ENCODE peak calls at places on chromosomes 12 and 14, in eight cellular contexts. One of them, this sample, is unnamed.

GRCh38 chr12:24546084-24546483 is 402.8 kb downstream of the BCAT1 start:
- DNase-seq in choroid plexus epithelial cell: no peak
- DNase-seq in GM23248: no peak
- DNase-seq in CD8-positive, alpha-beta memory T cell: no peak
- DNase-seq in suprapubic skin: no peak
- DNase-seq in adipocyte: no peak
- DNase-seq in aorta: no peak
- DNase-seq in IMR-90: no peak
- DNase-seq in this sample: no peak

GRCh38 chr12:57755454-57756372 is 810 bp downstream of the MARCHF9 start:
- DNase-seq in CD8-positive, alpha-beta memory T cell: peak
- DNase-seq in choroid plexus epithelial cell: no peak
- DNase-seq in suprapubic skin: peak
- DNase-seq in aorta: no peak
- DNase-seq in GM23248: peak
- DNase-seq in adipocyte: peak
- DNase-seq in IMR-90: no peak
- DNase-seq in this sample: peak

GRCh38 chr14:24978862-24979724 is 70.9 kb downstream of the STXBP6 start:
- DNase-seq in CD8-positive, alpha-beta memory T cell: no peak
- DNase-seq in IMR-90: peak
- DNase-seq in choroid plexus epithelial cell: no peak
- DNase-seq in aorta: no peak
- DNase-seq in suprapubic skin: no peak
- DNase-seq in adipocyte: no peak
- DNase-seq in GM23248: no peak
- DNase-seq in this sample: no peak

GRCh38 chr14:77761205-77761931 is 412 bp upstream of the SNW1 start:
- DNase-seq in CD8-positive, alpha-beta memory T cell: no peak
- DNase-seq in choroid plexus epithelial cell: peak
- DNase-seq in IMR-90: peak
- DNase-seq in aorta: peak
- DNase-seq in GM23248: peak
- DNase-seq in suprapubic skin: no peak
- DNase-seq in adipocyte: peak
- DNase-seq in this sample: peak

GRCh38 chr12:55717397-55718007 is 1.7 kb downstream of the BLOC1S1 start:
- DNase-seq in suprapubic skin: no peak
- DNase-seq in GM23248: peak
- DNase-seq in aorta: peak
- DNase-seq in CD8-positive, alpha-beta memory T cell: no peak
- DNase-seq in adipocyte: no peak
- DNase-seq in choroid plexus epithelial cell: peak
- DNase-seq in IMR-90: peak
- DNase-seq in this sample: peak

GRCh38 chr12:3418609-3419469 is 72.2 kb upstream of the PRMT8 start:
- DNase-seq in GM23248: no peak
- DNase-seq in CD8-positive, alpha-beta memory T cell: no peak
- DNase-seq in adipocyte: no peak
- DNase-seq in IMR-90: no peak
- DNase-seq in aorta: no peak
- DNase-seq in suprapubic skin: no peak
- DNase-seq in choroid plexus epithelial cell: no peak
- DNase-seq in this sample: no peak

GRCh38 chr12:131159660-131160059 is 206.0 kb downstream of the ADGRD1 start:
- DNase-seq in CD8-positive, alpha-beta memory T cell: no peak
- DNase-seq in GM23248: no peak
- DNase-seq in IMR-90: no peak
- DNase-seq in suprapubic skin: no peak
- DNase-seq in choroid plexus epithelial cell: no peak
- DNase-seq in aorta: no peak
- DNase-seq in adipocyte: no peak
- DNase-seq in this sample: no peak

GRCh38 chr14:32469388-32470160 is 140.5 kb downstream of the AKAP6 start:
- DNase-seq in suprapubic skin: no peak
- DNase-seq in GM23248: peak
- DNase-seq in adipocyte: peak
- DNase-seq in choroid plexus epithelial cell: peak
- DNase-seq in IMR-90: peak
- DNase-seq in aorta: no peak
- DNase-seq in CD8-positive, alpha-beta memory T cell: no peak
- DNase-seq in this sample: peak

GRCh38 chr12:49870501-49871262 is 27.8 kb upstream of the BCDIN3D start:
- DNase-seq in CD8-positive, alpha-beta memory T cell: no peak
- DNase-seq in GM23248: no peak
- DNase-seq in IMR-90: no peak
- DNase-seq in adipocyte: no peak
- DNase-seq in aorta: no peak
- DNase-seq in choroid plexus epithelial cell: no peak
- DNase-seq in suprapubic skin: no peak
- DNase-seq in this sample: no peak

GRCh38 chr12:128619263-128619662 is 204.5 kb downstream of the SLC15A4 start:
- DNase-seq in choroid plexus epithelial cell: no peak
- DNase-seq in GM23248: no peak
- DNase-seq in IMR-90: no peak
- DNase-seq in adipocyte: no peak
- DNase-seq in CD8-positive, alpha-beta memory T cell: no peak
- DNase-seq in aorta: no peak
- DNase-seq in suprapubic skin: no peak
- DNase-seq in this sample: no peak

GRCh38 chr14:24071144-24071697 is at the start of gene CPNE6:
- DNase-seq in adipocyte: no peak
- DNase-seq in suprapubic skin: no peak
- DNase-seq in CD8-positive, alpha-beta memory T cell: no peak
- DNase-seq in IMR-90: no peak
- DNase-seq in GM23248: no peak
- DNase-seq in choroid plexus epithelial cell: no peak
- DNase-seq in aorta: peak
- DNase-seq in this sample: no peak

DNA sequence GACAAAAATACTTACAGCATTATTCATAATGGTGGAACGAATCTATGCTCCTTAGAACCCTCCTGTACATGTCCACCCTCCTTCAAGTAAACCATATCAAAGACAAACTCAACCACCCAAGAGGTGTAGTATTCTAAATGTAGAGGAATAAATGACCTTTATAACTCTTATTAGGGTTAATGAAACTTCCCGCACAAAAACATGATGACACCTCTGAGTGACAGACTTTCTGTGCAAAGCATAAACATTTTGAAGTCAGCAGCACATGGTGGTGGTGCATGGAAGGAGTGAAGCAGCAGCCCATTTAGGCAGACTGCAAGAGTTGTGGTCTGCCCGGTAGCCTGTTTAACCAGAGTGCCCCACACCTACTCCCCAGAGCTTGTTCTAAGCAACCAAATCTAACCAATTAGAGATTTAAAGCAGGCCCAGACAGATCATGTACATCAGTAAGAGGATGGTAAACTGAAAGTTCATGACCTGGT is 615 bp upstream of the ASB8 start:
- DNase-seq in suprapubic skin: no peak
- DNase-seq in adipocyte: no peak
- DNase-seq in IMR-90: no peak
- DNase-seq in aorta: no peak
- DNase-seq in choroid plexus epithelial cell: no peak
- DNase-seq in GM23248: no peak
- DNase-seq in CD8-positive, alpha-beta memory T cell: no peak
- DNase-seq in this sample: no peak
- H3K4me3 ChIP-seq in suprapubic skin: peak
- H3K4me3 ChIP-seq in adipocyte: peak
- H3K4me3 ChIP-seq in IMR-90: peak
- H3K4me3 ChIP-seq in aorta: no peak
- H3K4me3 ChIP-seq in choroid plexus epithelial cell: peak
- H3K4me3 ChIP-seq in GM23248: peak
- H3K4me3 ChIP-seq in CD8-positive, alpha-beta memory T cell: peak
- H3K4me3 ChIP-seq in this sample: peak

GRCh38 chr14:104560586-104560945 is 19.0 kb upstream of the C14orf180 start:
- DNase-seq in CD8-positive, alpha-beta memory T cell: no peak
- DNase-seq in suprapubic skin: no peak
- DNase-seq in adipocyte: no peak
- DNase-seq in choroid plexus epithelial cell: no peak
- DNase-seq in aorta: no peak
- DNase-seq in IMR-90: no peak
- DNase-seq in GM23248: no peak
- DNase-seq in this sample: no peak
- H3K4me3 ChIP-seq in CD8-positive, alpha-beta memory T cell: no peak
- H3K4me3 ChIP-seq in suprapubic skin: no peak
- H3K4me3 ChIP-seq in adipocyte: no peak
- H3K4me3 ChIP-seq in choroid plexus epithelial cell: no peak
- H3K4me3 ChIP-seq in aorta: no peak
- H3K4me3 ChIP-seq in IMR-90: no peak
- H3K4me3 ChIP-seq in GM23248: no peak
- H3K4me3 ChIP-seq in this sample: no peak

GRCh38 chr12:100199023-100199346 is 1.6 kb upstream of the ACTR6 start:
- DNase-seq in CD8-positive, alpha-beta memory T cell: no peak
- DNase-seq in choroid plexus epithelial cell: no peak
- DNase-seq in suprapubic skin: no peak
- DNase-seq in adipocyte: no peak
- DNase-seq in aorta: no peak
- DNase-seq in GM23248: no peak
- DNase-seq in IMR-90: no peak
- DNase-seq in this sample: no peak

GRCh38 chr12:100201604-100202423 is 1.2 kb downstream of the ACTR6 start:
- DNase-seq in suprapubic skin: no peak
- DNase-seq in aorta: no peak
- DNase-seq in choroid plexus epithelial cell: no peak
- DNase-seq in GM23248: peak
- DNase-seq in IMR-90: no peak
- DNase-seq in CD8-positive, alpha-beta memory T cell: no peak
- DNase-seq in adipocyte: no peak
- DNase-seq in this sample: no peak

GRCh38 chr12:100200450-100201181 is at the start of gene ACTR6:
- DNase-seq in aorta: peak
- DNase-seq in adipocyte: peak
- DNase-seq in choroid plexus epithelial cell: peak
- DNase-seq in IMR-90: peak
- DNase-seq in GM23248: peak
- DNase-seq in CD8-positive, alpha-beta memory T cell: peak
- DNase-seq in suprapubic skin: peak
- DNase-seq in this sample: peak

GRCh38 chr12:100197486-100197885 is 3.1 kb upstream of the ACTR6 start:
- DNase-seq in aorta: no peak
- DNase-seq in choroid plexus epithelial cell: no peak
- DNase-seq in CD8-positive, alpha-beta memory T cell: no peak
- DNase-seq in adipocyte: no peak
- DNase-seq in IMR-90: no peak
- DNase-seq in GM23248: no peak
- DNase-seq in suprapubic skin: no peak
- DNase-seq in this sample: peak

DNA sequence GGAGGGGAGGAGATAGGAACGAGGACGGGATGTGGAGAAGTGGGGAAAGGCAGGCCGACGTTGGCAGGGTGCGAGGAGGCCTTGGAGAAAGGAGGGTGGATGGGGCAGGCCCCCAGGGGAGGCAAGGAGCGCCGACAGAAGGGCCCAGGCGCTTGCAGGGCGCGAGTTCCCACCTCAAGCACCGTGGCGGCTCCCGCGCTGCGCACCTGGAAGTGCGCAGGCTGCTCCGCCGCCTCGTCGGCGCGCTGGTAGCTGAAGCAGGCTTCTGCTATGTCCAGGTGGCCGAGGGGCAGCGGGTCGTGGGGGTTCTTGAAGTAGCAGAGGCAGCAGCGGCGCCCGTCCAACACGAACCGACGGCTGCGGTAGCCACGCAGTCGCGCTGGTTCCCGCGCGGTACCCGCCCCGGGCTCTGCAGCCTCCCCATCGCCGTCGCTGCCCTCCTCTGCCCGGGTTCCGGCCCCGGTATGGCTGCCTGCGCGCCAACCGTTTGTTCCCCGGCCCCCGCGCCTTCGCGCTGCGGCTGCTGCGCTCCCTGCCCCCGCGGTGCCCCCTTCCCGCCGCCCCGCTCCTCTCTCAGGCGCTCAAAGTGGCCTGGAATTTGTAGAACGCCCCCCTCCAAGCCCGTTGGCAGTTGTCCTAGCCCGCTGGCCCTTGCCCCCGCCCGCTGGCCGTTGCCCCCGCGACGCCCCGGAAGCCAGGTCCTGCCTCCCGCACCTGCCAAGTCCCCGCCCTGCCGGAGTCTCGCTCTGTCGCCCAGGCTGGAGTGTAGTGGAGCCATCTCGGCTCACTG is 1.1 kb upstream of the ACTR6 start:
- DNase-seq in choroid plexus epithelial cell: peak
- DNase-seq in IMR-90: no peak
- DNase-seq in CD8-positive, alpha-beta memory T cell: peak
- DNase-seq in GM23248: peak
- DNase-seq in suprapubic skin: peak
- DNase-seq in aorta: peak
- DNase-seq in adipocyte: peak
- DNase-seq in this sample: peak
- H3K4me3 ChIP-seq in choroid plexus epithelial cell: peak
- H3K4me3 ChIP-seq in IMR-90: peak
- H3K4me3 ChIP-seq in CD8-positive, alpha-beta memory T cell: peak
- H3K4me3 ChIP-seq in GM23248: peak
- H3K4me3 ChIP-seq in suprapubic skin: peak
- H3K4me3 ChIP-seq in aorta: peak
- H3K4me3 ChIP-seq in adipocyte: peak
- H3K4me3 ChIP-seq in this sample: peak

DNA sequence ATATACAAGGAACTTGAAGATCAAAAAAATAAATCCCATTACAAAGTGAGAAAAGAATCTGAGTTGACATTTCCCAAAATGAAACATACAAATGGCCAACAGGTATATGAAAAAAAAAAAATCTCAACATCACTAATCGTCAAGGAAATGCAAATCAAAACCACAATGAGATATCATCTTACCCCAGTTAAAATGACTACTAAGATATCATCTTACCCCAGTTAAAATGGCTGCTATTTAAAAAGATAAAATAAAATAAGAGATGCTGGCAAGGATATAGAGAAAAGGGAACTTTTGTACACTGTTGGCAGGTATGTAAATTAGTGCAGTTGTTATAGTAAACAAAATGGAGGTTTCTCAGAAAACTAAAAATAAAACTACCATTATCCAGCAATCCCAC is 44.4 kb downstream of the PLEKHG7 start:
- DNase-seq in IMR-90: no peak
- DNase-seq in aorta: no peak
- DNase-seq in choroid plexus epithelial cell: no peak
- DNase-seq in GM23248: no peak
- DNase-seq in suprapubic skin: no peak
- DNase-seq in adipocyte: no peak
- DNase-seq in CD8-positive, alpha-beta memory T cell: no peak
- DNase-seq in this sample: no peak
- H3K4me3 ChIP-seq in IMR-90: no peak
- H3K4me3 ChIP-seq in aorta: no peak
- H3K4me3 ChIP-seq in choroid plexus epithelial cell: no peak
- H3K4me3 ChIP-seq in GM23248: no peak
- H3K4me3 ChIP-seq in suprapubic skin: no peak
- H3K4me3 ChIP-seq in adipocyte: no peak
- H3K4me3 ChIP-seq in CD8-positive, alpha-beta memory T cell: no peak
- H3K4me3 ChIP-seq in this sample: no peak

GRCh38 chr12:106135781-106136180 is 3.0 kb downstream of the NUAK1 start:
- DNase-seq in suprapubic skin: no peak
- DNase-seq in IMR-90: peak
- DNase-seq in aorta: no peak
- DNase-seq in CD8-positive, alpha-beta memory T cell: no peak
- DNase-seq in choroid plexus epithelial cell: peak
- DNase-seq in GM23248: peak
- DNase-seq in adipocyte: peak
- DNase-seq in this sample: peak
- H3K4me3 ChIP-seq in suprapubic skin: peak
- H3K4me3 ChIP-seq in IMR-90: peak
- H3K4me3 ChIP-seq in aorta: peak
- H3K4me3 ChIP-seq in CD8-positive, alpha-beta memory T cell: no peak
- H3K4me3 ChIP-seq in choroid plexus epithelial cell: peak
- H3K4me3 ChIP-seq in GM23248: peak
- H3K4me3 ChIP-seq in adipocyte: peak
- H3K4me3 ChIP-seq in this sample: peak